ENCODE peak calls at places on chromosomes 5 and 9, in ten cellular contexts. Z is left lobe of liver; C is stimulated activated CD4-positive, alpha-beta T cell treated with anti-CD3 and anti-CD28 coated beads, Interleukin-4, amount 100 ng/mL, for 48 hours; Q is stimulated activated CD8-positive, alpha-beta memory T cell treated with anti-CD3 and anti-CD28 coated beads, Interleukin-12 subunit alpha, Interleukin-12 subunit beta, amount 100 ng/mL, for 1 hour; Y is NCI-H1092; M is HTR-8/SVneo; V is DMS 273 treated with DMSO at 0.1 percent for 48 hours; E is right cardiac atrium; T is SJSA1; W is RPMI8226. P is an unnamed sample.

GRCh38 chr5:32785639-32786216 is 74.6 kb downstream of the NPR3 start:
- DNase-seq in M (peak), E (no peak), Q (no peak), Z (no peak), T (peak), C (no peak), W (no peak), V (no peak), Y (no peak), P (no peak)

GRCh38 chr5:124960266-124960665 is 213.8 kb upstream of the ZNF608 start:
- DNase-seq in Q (no peak), C (no peak), W (no peak), Z (no peak), M (no peak), Y (no peak), V (no peak), E (no peak), T (no peak), P (no peak)

GRCh38 chr5:175335691-175336090 is 108.3 kb downstream of the DRD1 start:
- DNase-seq in E (no peak), Z (no peak), M (no peak), W (no peak), C (no peak), V (no peak), Y (no peak), Q (no peak), T (no peak), P (no peak)

GRCh38 chr5:177111720-177112394 is 21.7 kb upstream of the NSD1 start:
- DNase-seq in C (peak), T (peak), Y (peak), Z (peak), E (peak), W (peak), V (no peak), M (peak), Q (peak), P (peak)

GRCh38 chr5:61100425-61100824 is 61.8 kb downstream of the SMIM15 start:
- DNase-seq in Q (no peak), C (no peak), Y (no peak), T (no peak), Z (no peak), E (no peak), V (no peak), M (no peak), W (no peak), P (no peak)

GRCh38 chr9:117616436-117616835 is 87.8 kb upstream of the TLR4 start:
- DNase-seq in Y (peak), V (peak), C (no peak), M (no peak), T (no peak), Z (no peak), W (no peak), E (no peak), Q (no peak), P (no peak)

GRCh38 chr5:122076023-122076422 is 2.0 kb downstream of the LOX start:
- DNase-seq in Q (no peak), W (no peak), Z (no peak), M (no peak), C (no peak), T (no peak), Y (no peak), E (no peak), V (no peak), P (no peak)

GRCh38 chr9:72477862-72478564 is 43.4 kb upstream of the TMC1 start:
- DNase-seq in Y (no peak), M (peak), T (peak), E (no peak), Q (no peak), Z (no peak), W (peak), V (no peak), C (no peak), P (no peak)

GRCh38 chr5:61052870-61053269 is 107.9 kb downstream of the NDUFAF2 start:
- DNase-seq in V (no peak), C (no peak), T (peak), W (no peak), Y (no peak), Z (no peak), M (peak), Q (no peak), E (no peak), P (no peak)

P was measured in testis.